ENCODE peak calls at places on chromosomes 16 and 17, in seven cellular contexts. I, V, J, Y, L, U and Q are unnamed samples.

GRCh38 chr16:35908942-35909341 is 2449.5 kb downstream of the TP53TG3F start:
- DNase-seq in I (peak; percentile 16), V (no peak), J (peak; percentile 32), Y (no peak), L (peak; percentile 1), U (no peak), Q (no peak)

GRCh38 chr17:83161298-83162034 is 82.1 kb downstream of the METRNL start:
- DNase-seq in I (no peak), V (no peak), J (no peak), Y (no peak), L (no peak), U (peak; percentile 79), Q (no peak)

GRCh38 chr17:38797091-38797490 is 2.3 kb downstream of the PIP4K2B start:
- DNase-seq in I (no peak), V (no peak), J (no peak), Y (no peak), L (no peak), U (no peak), Q (no peak)

GRCh38 chr17:42354956-42355843 is 33.0 kb downstream of the STAT3 start:
- DNase-seq in I (no peak), V (no peak), J (no peak), Y (no peak), L (no peak), U (no peak), Q (no peak)

GRCh38 chr17:57939797-57940196 is 15.4 kb downstream of the CUEDC1 start:
- DNase-seq in I (no peak), V (no peak), J (no peak), Y (peak; percentile 75), L (no peak), U (no peak), Q (no peak)

GRCh38 chr17:61486135-61487120 is 34.2 kb downstream of the TBX4 start:
- DNase-seq in I (no peak), V (no peak), J (no peak), Y (no peak), L (peak; percentile 80), U (no peak), Q (no peak)

GRCh38 chr17:38918129-38918913 is 7.1 kb upstream of the LASP1NB start:
- DNase-seq in I (no peak), V (peak; percentile 62), J (no peak), Y (no peak), L (no peak), U (no peak), Q (no peak)

GRCh38 chr17:82917656-82918345 is 78.0 kb upstream of the ZNF750 start:
- DNase-seq in I (peak; percentile 54), V (peak; percentile 77), J (no peak), Y (no peak), L (peak; percentile 83), U (peak; percentile 23), Q (no peak)

GRCh38 chr16:49411121-49411970 is 37.7 kb downstream of the C16orf78 start:
- DNase-seq in I (no peak), V (no peak), J (no peak), Y (no peak), L (no peak), U (no peak), Q (no peak)

GRCh38 chr16:23406546-23407240 is 46.3 kb downstream of the COG7 start:
- DNase-seq in I (no peak), V (no peak), J (no peak), Y (no peak), L (no peak), U (no peak), Q (no peak)

GRCh38 chr17:57963149-57963511 is 7.9 kb upstream of the CUEDC1 start:
- DNase-seq in I (no peak), V (no peak), J (no peak), Y (no peak), L (no peak), U (no peak), Q (no peak)

GRCh38 chr17:72336026-72336803 is 215.4 kb downstream of the SOX9 start:
- DNase-seq in I (no peak), V (peak; percentile 46), J (no peak), Y (no peak), L (no peak), U (no peak), Q (no peak)

GRCh38 chr17:8649157-8650118 is 18.9 kb upstream of the MYH10 start:
- DNase-seq in I (no peak), V (no peak), J (no peak), Y (no peak), L (no peak), U (no peak), Q (no peak)

GRCh38 chr17:8643855-8644506 is 13.5 kb upstream of the MYH10 start:
- DNase-seq in I (no peak), V (no peak), J (no peak), Y (no peak), L (no peak), U (peak; percentile 79), Q (no peak)

GRCh38 chr17:8644507-8644902 is 14.0 kb upstream of the MYH10 start:
- DNase-seq in I (no peak), V (no peak), J (no peak), Y (no peak), L (no peak), U (no peak), Q (no peak)

GRCh38 chr17:8650119-8650499 is 19.6 kb upstream of the MYH10 start:
- DNase-seq in I (no peak), V (no peak), J (no peak), Y (no peak), L (no peak), U (no peak), Q (no peak)

GRCh38 chr17:8647202-8647601 is 16.7 kb upstream of the MYH10 start:
- DNase-seq in I (no peak), V (no peak), J (no peak), Y (no peak), L (no peak), U (no peak), Q (no peak)
- TF ChIP-seq CTCF in I (no peak), V (no peak), J (no peak), Y (no peak), L (no peak), U (no peak), Q (no peak)

GRCh38 chr17:76447931-76448652 is 4.9 kb downstream of the UBE2O start:
- DNase-seq in I (no peak), V (no peak), J (no peak), Y (no peak), L (peak; percentile 41), U (no peak), Q (no peak)
- TF ChIP-seq SIN3A in I (no peak), V (no peak), J (no peak), Y (no peak), L (no peak), U (no peak), Q (no peak)

DNA sequence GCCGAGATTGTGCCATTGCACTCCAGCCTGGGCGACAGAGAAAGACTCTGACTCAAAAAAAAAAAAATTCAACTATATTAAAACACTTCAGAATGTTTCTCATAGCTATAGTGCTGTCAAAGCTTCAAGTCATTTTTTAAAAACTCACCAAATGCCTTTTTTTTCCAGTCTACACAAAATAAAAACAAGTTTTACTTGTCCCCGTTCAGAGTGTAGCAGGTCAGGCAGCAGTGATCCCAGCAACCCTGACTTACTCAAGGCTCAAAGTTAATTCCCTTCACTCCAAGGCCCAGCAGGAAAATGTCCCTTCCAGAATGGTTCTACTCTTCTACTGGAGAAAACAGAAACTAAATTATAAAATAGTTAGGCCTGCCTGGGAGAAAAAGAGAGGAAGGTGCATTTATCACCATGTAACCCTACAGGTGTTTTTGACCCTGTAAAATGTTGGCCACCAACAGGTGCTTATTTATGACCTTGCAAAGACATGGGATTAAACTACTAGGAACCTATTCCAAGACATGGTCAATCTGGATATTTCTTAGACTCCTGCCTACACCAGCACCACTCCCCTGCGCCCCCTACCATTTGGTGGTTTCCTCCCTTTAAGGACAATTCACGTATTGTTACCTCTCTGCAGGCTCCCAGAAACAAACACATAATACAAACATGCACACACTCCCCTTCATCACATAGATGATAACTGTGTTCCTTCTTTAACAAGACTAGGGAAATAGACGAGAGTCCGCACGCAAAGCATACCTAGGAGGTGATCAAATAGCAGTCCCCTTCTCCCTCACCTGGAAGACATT is 5.4 kb downstream of the AMFR start:
- DNase-seq in I (no peak), V (no peak), J (no peak), Y (no peak), L (no peak), U (peak; percentile 28), Q (no peak)
- TF ChIP-seq CTCF in I (no peak), V (no peak), J (peak; percentile 26), Y (no peak), L (no peak), U (peak; percentile 43), Q (peak; percentile 11)

DNA sequence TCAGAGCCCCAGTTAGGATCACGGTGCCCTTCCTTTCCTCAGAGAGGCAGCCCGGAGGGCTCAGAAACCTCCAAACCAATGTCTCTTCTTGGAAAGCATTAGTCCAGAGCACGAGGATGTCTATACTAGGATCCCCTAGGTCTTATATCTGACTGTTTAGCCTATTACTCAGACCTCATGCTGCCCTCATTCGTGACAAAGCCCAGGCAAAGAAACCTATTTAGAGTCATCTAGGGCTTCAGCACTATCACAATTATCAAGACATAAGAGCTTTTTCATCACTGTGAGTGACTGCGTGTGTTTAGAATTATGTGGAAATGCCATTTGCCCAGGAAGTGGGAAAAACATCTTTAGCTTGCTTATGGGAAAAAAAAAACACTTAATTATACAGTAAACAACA is 159.8 kb upstream of the NOL11 start:
- DNase-seq in I (no peak), V (no peak), J (no peak), Y (no peak), L (no peak), U (no peak), Q (no peak)
- TF ChIP-seq SIN3A in I (no peak), V (no peak), J (no peak), Y (no peak), L (no peak), U (no peak), Q (no peak)

GRCh38 chr17:652310-652709 is 62.3 kb downstream of the VPS53 start:
- DNase-seq in I (no peak), V (no peak), J (no peak), Y (no peak), L (no peak), U (no peak), Q (no peak)

GRCh38 chr17:651596-651995 is 63.0 kb downstream of the VPS53 start:
- DNase-seq in I (no peak), V (no peak), J (no peak), Y (no peak), L (no peak), U (no peak), Q (no peak)

DNA sequence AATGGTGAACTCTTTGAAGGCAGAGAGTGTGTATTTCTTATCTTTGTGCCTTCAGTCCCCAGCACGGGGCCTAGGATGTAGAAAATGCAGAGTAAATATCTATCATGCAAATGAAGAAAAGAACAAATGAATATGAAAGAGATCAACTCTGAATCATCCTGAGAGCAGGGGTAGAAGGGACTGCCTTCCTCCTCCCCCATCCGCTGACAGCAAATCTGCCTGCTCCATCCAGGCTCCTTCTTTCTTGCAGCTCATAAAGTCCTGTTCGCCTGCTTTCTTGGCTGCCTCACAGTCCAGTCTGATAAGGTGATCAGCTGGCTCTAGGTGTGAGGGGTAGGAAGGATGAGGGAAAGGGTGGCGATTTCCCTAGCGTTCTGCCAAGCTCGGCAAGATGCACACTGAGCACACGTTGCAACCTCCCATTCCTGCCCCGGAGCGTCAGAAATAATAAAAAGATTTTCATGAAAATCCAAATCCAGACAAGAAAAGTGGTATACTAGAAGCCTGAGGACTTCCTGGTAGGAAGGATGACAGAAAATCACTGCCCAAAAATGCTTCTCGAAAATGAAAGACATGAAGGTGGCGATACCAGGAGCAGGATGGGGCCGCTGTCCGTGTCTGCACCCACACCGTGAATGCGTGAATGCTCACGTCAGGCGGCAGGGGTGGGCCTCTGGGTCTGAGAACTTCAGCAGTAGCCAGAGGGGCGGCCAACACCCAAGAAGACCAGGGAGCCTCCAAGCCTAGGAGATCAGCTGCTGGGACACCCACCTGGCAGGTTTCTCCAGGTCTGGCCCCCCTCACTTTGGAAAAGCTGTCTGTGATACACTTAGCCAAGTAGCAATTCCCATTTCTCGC is 67.1 kb downstream of the VPS53 start:
- DNase-seq in I (no peak), V (no peak), J (no peak), Y (no peak), L (no peak), U (no peak), Q (no peak)
- TF ChIP-seq CTCF in I (no peak), V (no peak), J (no peak), Y (no peak), L (no peak), U (no peak), Q (no peak)